ENCODE peak calls at places on chromosomes 12 and 14, in ten cellular contexts. E is progenitor cell of endocrine pancreas; V is heart left ventricle; U is fibroblast of mammary gland; R is Caco-2; M is CD8-positive, alpha-beta T cell; B is right lobe of liver; O is fibroblast of the aortic adventitia; S is fibroblast of pulmonary artery; L is cardiac fibroblast. N is an unnamed sample.

GRCh38 chr14:102212356-102212755 is 72.7 kb downstream of the WDR20 start:
- DNase-seq in E (no peak), V (peak), U (no peak), R (no peak), M (no peak), B (no peak), O (no peak), S (no peak), L (no peak), N (no peak)

GRCh38 chr12:19014243-19014642 is 115.3 kb upstream of the PLEKHA5 start:
- DNase-seq in E (no peak), V (no peak), U (peak), R (no peak), M (no peak), B (no peak), O (peak), S (peak), L (peak), N (no peak)

GRCh38 chr12:95674088-95674595 is 116.4 kb downstream of the NTN4 start:
- DNase-seq in E (no peak), V (no peak), U (no peak), R (no peak), M (no peak), B (no peak), O (no peak), S (no peak), L (no peak), N (no peak)

GRCh38 chr14:63435838-63436237 is 107.3 kb downstream of the PPP2R5E start:
- DNase-seq in E (no peak), V (peak), U (peak), R (no peak), M (no peak), B (peak), O (peak), S (peak), L (peak), N (no peak)

GRCh38 chr12:124842800-124843510 is 20.7 kb downstream of the SCARB1 start:
- DNase-seq in E (no peak), V (no peak), U (no peak), R (no peak), M (no peak), B (no peak), O (no peak), S (no peak), L (no peak), N (no peak)

GRCh38 chr12:23488130-23488529 is 461.3 kb downstream of the SOX5 start:
- DNase-seq in E (no peak), V (no peak), U (no peak), R (no peak), M (no peak), B (no peak), O (no peak), S (no peak), L (no peak), N (no peak)

GRCh38 chr14:68748691-68749090 is 44.2 kb downstream of the ZFP36L1 start:
- DNase-seq in E (no peak), V (no peak), U (no peak), R (no peak), M (no peak), B (no peak), O (no peak), S (no peak), L (no peak), N (no peak)

GRCh38 chr12:41419151-41419893 is 231.2 kb downstream of the PDZRN4 start:
- DNase-seq in E (no peak), V (no peak), U (no peak), R (no peak), M (no peak), B (no peak), O (no peak), S (no peak), L (no peak), N (no peak)

GRCh38 chr14:28770061-28770460 is 3.5 kb downstream of the FOXG1 start:
- DNase-seq in E (no peak), V (no peak), U (no peak), R (no peak), M (no peak), B (no peak), O (no peak), S (no peak), L (no peak), N (no peak)

GRCh38 chr14:91515979-91516378 is 5.9 kb upstream of the PPP4R3A start:
- DNase-seq in E (no peak), V (no peak), U (no peak), R (no peak), M (no peak), B (no peak), O (no peak), S (no peak), L (no peak), N (no peak)

GRCh38 chr12:1606021-1606622 is 11.7 kb upstream of the FBXL14 start:
- DNase-seq in E (no peak), V (peak), U (peak), R (peak), M (peak), B (peak), O (peak), S (peak), L (peak), N (no peak)

GRCh38 chr12:110741371-110741770 is 1.3 kb downstream of the PPP1CC start:
- DNase-seq in E (no peak), V (no peak), U (no peak), R (no peak), M (no peak), B (no peak), O (peak), S (no peak), L (no peak), N (no peak)

GRCh38 chr14:29851397-29851796 is 76.2 kb downstream of the PRKD1 start:
- DNase-seq in E (no peak), V (no peak), U (peak), R (no peak), M (no peak), B (no peak), O (no peak), S (peak), L (peak), N (no peak)

GRCh38 chr14:85909581-85909980 is 379.6 kb downstream of the FLRT2 start:
- DNase-seq in E (no peak), V (no peak), U (peak), R (no peak), M (no peak), B (no peak), O (no peak), S (no peak), L (no peak), N (no peak)

GRCh38 chr12:32902287-32902996 is 5.9 kb upstream of the PKP2 start:
- DNase-seq in E (no peak), V (no peak), U (no peak), R (no peak), M (no peak), B (no peak), O (no peak), S (no peak), L (no peak), N (no peak)

GRCh38 chr14:30195946-30196345 is 268.3 kb upstream of the PRKD1 start:
- DNase-seq in E (no peak), V (no peak), U (peak), R (no peak), M (no peak), B (no peak), O (no peak), S (peak), L (peak), N (no peak)

GRCh38 chr12:114673169-114673833 is 10.7 kb downstream of the TBX3 start:
- DNase-seq in E (no peak), V (no peak), U (peak), R (no peak), M (no peak), B (no peak), O (no peak), S (peak), L (peak), N (no peak)

DNA sequence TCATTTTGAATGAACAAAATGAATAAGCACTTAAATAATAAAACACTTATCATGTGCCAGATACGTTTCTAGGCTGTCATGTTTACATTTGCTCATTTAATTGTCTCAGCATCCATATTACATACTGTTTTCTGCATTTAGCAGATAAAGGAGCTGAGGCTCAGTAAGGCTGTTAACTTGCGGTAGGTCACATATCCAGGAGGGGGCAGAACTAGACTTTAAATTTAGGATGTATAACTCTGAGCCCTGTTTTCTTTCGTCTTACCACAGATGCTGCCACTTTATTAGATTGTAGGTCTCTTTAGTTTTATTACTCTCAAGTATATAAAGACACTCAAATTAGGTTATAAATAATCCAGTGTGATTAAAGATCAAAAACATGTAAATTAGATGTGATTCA is 17.7 kb downstream of the IRAK4 start:
- DNase-seq in E (no peak), V (no peak), U (peak), R (no peak), M (no peak), B (no peak), O (peak), S (peak), L (peak), N (no peak)
- TF ChIP-seq CTCF in E (peak), V (peak), U (peak), R (peak), M (peak), B (peak), O (peak), S (peak), L (peak), N (peak)

GRCh38 chr12:93128332-93128707 is 199.2 kb upstream of the EEA1 start:
- DNase-seq in E (no peak), V (peak), U (no peak), R (no peak), M (no peak), B (peak), O (no peak), S (no peak), L (no peak), N (no peak)

GRCh38 chr12:93127107-93127560 is 198.0 kb upstream of the EEA1 start:
- DNase-seq in E (no peak), V (peak), U (peak), R (no peak), M (no peak), B (peak), O (no peak), S (no peak), L (no peak), N (no peak)

GRCh38 chr12:93125126-93125525 is 196.0 kb upstream of the EEA1 start:
- DNase-seq in E (no peak), V (no peak), U (peak), R (no peak), M (no peak), B (no peak), O (peak), S (no peak), L (peak), N (no peak)

GRCh38 chr12:93126069-93126474 is 197.0 kb upstream of the EEA1 start:
- DNase-seq in E (no peak), V (no peak), U (no peak), R (no peak), M (no peak), B (no peak), O (no peak), S (no peak), L (no peak), N (no peak)

DNA sequence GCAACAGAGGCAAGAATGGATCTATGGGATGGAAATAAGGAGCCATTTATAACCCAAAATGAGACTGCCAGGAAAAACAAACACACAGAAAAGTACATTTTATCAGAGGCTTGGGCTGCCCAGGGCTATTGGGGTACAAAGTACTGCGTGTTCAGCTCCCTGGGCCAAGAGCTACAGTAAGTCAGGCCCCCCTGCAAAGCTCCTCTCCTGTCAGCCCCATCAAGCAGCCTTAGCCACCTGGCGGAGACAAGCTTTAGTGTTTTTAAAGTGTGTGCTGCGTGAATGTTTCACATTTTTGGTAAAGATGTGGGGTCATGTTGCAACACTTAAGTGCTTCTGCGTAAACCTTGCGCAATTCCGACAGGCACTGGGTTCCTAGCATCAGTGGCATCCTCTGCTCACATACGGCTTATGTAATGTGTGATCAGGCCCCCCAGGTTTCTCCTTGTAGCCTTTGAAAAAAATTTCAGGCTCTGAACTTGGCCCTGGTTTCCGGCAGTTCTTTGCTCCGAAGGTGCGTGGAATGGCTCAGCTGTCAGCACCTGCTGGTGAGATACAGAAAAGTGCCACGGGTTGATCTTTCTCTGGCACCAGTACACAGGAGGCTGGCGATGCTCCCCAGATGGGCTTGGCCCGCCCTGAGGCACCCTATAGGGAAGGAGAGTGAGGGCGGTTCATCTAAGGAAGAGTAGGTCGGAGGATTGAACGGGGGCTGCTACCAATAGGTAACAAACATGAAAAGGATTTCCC is 198.7 kb upstream of the EEA1 start:
- DNase-seq in E (no peak), V (peak), U (peak), R (peak), M (no peak), B (peak), O (peak), S (peak), L (peak), N (no peak)
- TF ChIP-seq CTCF in E (peak), V (peak), U (peak), R (peak), M (no peak), B (peak), O (peak), S (peak), L (peak), N (no peak)

GRCh38 chr12:74641694-74642093 is 104.1 kb downstream of the ATXN7L3B start:
- DNase-seq in E (no peak), V (no peak), U (no peak), R (no peak), M (no peak), B (no peak), O (no peak), S (no peak), L (no peak), N (no peak)

GRCh38 chr12:74644681-74645080 is 107.0 kb downstream of the ATXN7L3B start:
- DNase-seq in E (no peak), V (no peak), U (no peak), R (no peak), M (no peak), B (no peak), O (no peak), S (no peak), L (no peak), N (no peak)

GRCh38 chr12:74646831-74647230 is 109.2 kb downstream of the ATXN7L3B start:
- DNase-seq in E (no peak), V (no peak), U (no peak), R (no peak), M (no peak), B (no peak), O (peak), S (peak), L (peak), N (no peak)

GRCh38 chr12:74641262-74641661 is 103.6 kb downstream of the ATXN7L3B start:
- DNase-seq in E (no peak), V (no peak), U (no peak), R (no peak), M (no peak), B (no peak), O (no peak), S (no peak), L (no peak), N (no peak)

GRCh38 chr12:74647241-74647640 is 109.6 kb downstream of the ATXN7L3B start:
- DNase-seq in E (no peak), V (no peak), U (no peak), R (no peak), M (no peak), B (no peak), O (no peak), S (no peak), L (no peak), N (no peak)
- TF ChIP-seq CTCF in E (no peak), V (no peak), U (no peak), R (no peak), M (no peak), B (no peak), O (no peak), S (no peak), L (no peak), N (no peak)

GRCh38 chr12:3243376-3244084 is 166.4 kb downstream of the TSPAN9 start:
- DNase-seq in E (no peak), V (peak), U (no peak), R (no peak), M (no peak), B (no peak), O (no peak), S (no peak), L (no peak), N (no peak)
- TF ChIP-seq CTCF in E (no peak), V (no peak), U (no peak), R (no peak), M (no peak), B (no peak), O (no peak), S (no peak), L (no peak), N (no peak)

N was measured in D721Med.